ENCODE peak calls at places on chromosomes 16 and 17, in eight cellular contexts. S is PC-3, H is GM23338, C is hepatocyte, F is GM23248, B is mammary epithelial cell, G is GM12878, N is K562. K is an unnamed sample.

GRCh38 chr16:57023541-57024249 is 34.3 kb downstream of the NLRC5 start:
- DNase-seq in S (no peak), H (no peak), C (no peak), F (no peak), B (no peak), G (no peak), N (no peak), K (no peak)

GRCh38 chr16:66905633-66906539 is 12.8 kb downstream of the CDH16 start:
- DNase-seq in S (no peak), H (peak; percentile 63), C (peak; percentile 90), F (no peak), B (peak; percentile 34), G (no peak), N (peak; percentile 92), K (no peak)

GRCh38 chr17:9926150-9926804 is 21.2 kb upstream of the RCVRN start:
- DNase-seq in S (peak; percentile 8), H (no peak), C (no peak), F (no peak), B (peak; percentile 3), G (no peak), N (no peak), K (no peak)

GRCh38 chr16:66484453-66485213 is 57.5 kb downstream of the BEAN1 start:
- DNase-seq in S (no peak), H (no peak), C (no peak), F (no peak), B (no peak), G (no peak), N (no peak), K (no peak)

GRCh38 chr16:5979905-5980550 is 882.4 kb upstream of the EEF2KMT start:
- DNase-seq in S (no peak), H (peak; percentile 6), C (no peak), F (no peak), B (no peak), G (no peak), N (no peak), K (no peak)

GRCh38 chr17:74369221-74369620 is 1.9 kb downstream of the GPR142 start:
- DNase-seq in S (no peak), H (peak; percentile 66), C (no peak), F (no peak), B (no peak), G (no peak), N (no peak), K (no peak)

GRCh38 chr17:6061290-6061689 is 8.9 kb upstream of the WSCD1 start:
- DNase-seq in S (peak; percentile 88), H (no peak), C (peak; percentile 70), F (peak; percentile 49), B (peak; percentile 81), G (no peak), N (no peak), K (no peak)

GRCh38 chr16:85437161-85438052 is 175.7 kb upstream of the GSE1 start:
- DNase-seq in S (no peak), H (peak; percentile 90), C (peak; percentile 83), F (peak; percentile 40), B (no peak), G (no peak), N (peak; percentile 86), K (no peak)

GRCh38 chr17:33127706-33128105 is 136.1 kb downstream of the SPACA3 start:
- DNase-seq in S (peak; percentile 71), H (no peak), C (no peak), F (peak; percentile 9), B (peak; percentile 92), G (no peak), N (no peak), K (no peak)

GRCh38 chr16:57500578-57501111 is 14.4 kb upstream of the DOK4 start:
- DNase-seq in S (no peak), H (no peak), C (peak; percentile 61), F (no peak), B (no peak), G (no peak), N (no peak), K (no peak)

GRCh38 chr16:48353565-48354163 is 31.5 kb downstream of the SIAH1 start:
- DNase-seq in S (peak; percentile 69), H (peak; percentile 95), C (peak; percentile 80), F (peak; percentile 89), B (peak; percentile 58), G (peak; percentile 37), N (peak; percentile 74), K (peak; percentile 58)

GRCh38 chr16:48576927-48577326 is 33.1 kb downstream of the N4BP1 start:
- DNase-seq in S (peak; percentile 55), H (no peak), C (no peak), F (peak; percentile 50), B (peak; percentile 78), G (no peak), N (no peak), K (peak; percentile 6)

GRCh38 chr17:59791603-59792457 is 84.4 kb downstream of the VMP1 start:
- DNase-seq in S (no peak), H (no peak), C (no peak), F (peak; percentile 59), B (no peak), G (no peak), N (no peak), K (peak; percentile 39)

GRCh38 chr17:45877467-45877866 is 16.9 kb upstream of the MAPT start:
- DNase-seq in S (no peak), H (no peak), C (no peak), F (no peak), B (no peak), G (no peak), N (no peak), K (no peak)

GRCh38 chr16:4852221-4852872 is 5.1 kb downstream of the UBN1 start:
- DNase-seq in S (peak; percentile 56), H (no peak), C (no peak), F (peak; percentile 73), B (peak; percentile 48), G (no peak), N (peak; percentile 51), K (peak; percentile 40)

GRCh38 chr17:7213895-7214299 is 5.7 kb downstream of the DLG4 start:
- DNase-seq in S (peak; percentile 49), H (peak; percentile 100), C (peak; percentile 92), F (peak; percentile 86), B (peak; percentile 75), G (no peak), N (peak; percentile 66), K (peak; percentile 83)

GRCh38 chr16:85350146-85350728 is 238.0 kb upstream of the CIBAR2 start:
- DNase-seq in S (no peak), H (no peak), C (no peak), F (no peak), B (no peak), G (no peak), N (no peak), K (no peak)

GRCh38 chr17:70609566-70609965 is 440.2 kb downstream of the KCNJ2 start:
- DNase-seq in S (no peak), H (no peak), C (no peak), F (no peak), B (no peak), G (no peak), N (no peak), K (no peak)

GRCh38 chr16:11706180-11706742 is 36.4 kb downstream of the TXNDC11 start:
- DNase-seq in S (no peak), H (no peak), C (no peak), F (peak; percentile 27), B (no peak), G (no peak), N (peak; percentile 49), K (no peak)

GRCh38 chr17:75626496-75627038 is 6.7 kb upstream of the SMIM5 start:
- DNase-seq in S (no peak), H (no peak), C (no peak), F (no peak), B (no peak), G (no peak), N (no peak), K (no peak)

GRCh38 chr16:66740010-66740409 is 11.4 kb downstream of the DYNC1LI2 start:
- DNase-seq in S (peak; percentile 42), H (peak; percentile 75), C (peak; percentile 41), F (peak; percentile 62), B (peak; percentile 23), G (no peak), N (peak; percentile 56), K (no peak)

DNA sequence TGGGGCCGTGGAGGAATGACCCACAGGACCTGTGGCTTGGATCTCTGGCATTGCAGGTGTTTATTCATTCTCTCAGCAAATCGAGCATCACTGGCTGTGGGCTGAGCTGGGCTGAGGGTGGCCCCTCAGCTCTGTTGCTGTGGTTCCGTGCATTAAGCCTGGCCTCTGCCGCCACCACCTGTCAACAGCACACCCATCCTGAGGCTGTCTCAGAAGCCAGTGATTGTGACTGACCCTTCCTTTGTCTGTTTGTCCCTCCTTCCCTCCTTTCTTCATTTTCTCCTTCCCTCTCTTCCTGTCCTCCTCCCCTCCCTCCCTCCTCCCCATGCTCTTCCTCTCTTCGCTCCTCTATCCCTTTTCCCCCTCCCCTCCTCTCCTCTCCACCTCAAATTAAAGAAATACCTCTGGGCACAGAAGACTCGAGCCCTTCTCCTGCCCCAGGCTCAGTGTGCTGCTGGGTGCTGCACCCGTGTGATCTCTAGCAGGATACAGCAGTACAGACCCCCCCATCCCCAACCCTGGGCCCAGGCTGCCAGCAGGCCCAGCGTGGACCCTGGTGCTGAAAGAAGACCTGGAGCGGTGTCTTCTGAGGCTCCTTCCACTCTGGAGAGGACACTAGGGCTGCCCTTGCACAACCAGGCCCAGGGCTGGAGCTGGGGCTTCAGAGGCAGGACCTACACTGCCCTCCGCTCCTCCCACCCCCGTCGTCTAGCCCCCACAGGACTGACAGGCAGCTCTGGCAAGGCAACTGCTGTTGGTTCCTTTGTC is 75.9 kb downstream of the PLD6 start:
- DNase-seq in S (no peak), H (no peak), C (no peak), F (no peak), B (no peak), G (no peak), N (no peak), K (no peak)
- H3K27ac ChIP-seq in S (no peak overlapping the region), H (no peak overlapping the region), C (no peak overlapping the region), F (no peak overlapping the region), B (no peak overlapping the region), G (no peak overlapping the region), N (no peak overlapping the region), K (no peak overlapping the region)

DNA sequence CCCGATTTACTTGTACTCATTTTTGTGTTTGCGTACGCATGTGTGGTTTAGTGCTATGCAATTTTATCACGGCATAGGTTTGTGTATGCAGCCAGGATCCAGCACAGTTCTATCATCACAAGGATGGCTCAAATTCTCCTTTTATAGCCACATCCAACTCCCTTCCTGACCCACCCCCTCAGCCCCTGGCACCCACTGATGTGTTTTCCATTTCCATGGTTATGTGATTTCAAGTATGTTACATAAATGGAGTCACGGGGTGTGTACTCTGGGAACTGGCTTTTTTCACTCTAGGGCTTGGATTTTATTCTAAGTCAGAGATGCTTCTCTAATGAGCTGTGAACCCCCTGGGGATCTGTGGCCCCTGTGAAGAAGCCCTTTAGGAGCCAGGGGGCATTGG is 16.8 kb downstream of the IL4R start:
- DNase-seq in S (no peak), H (no peak), C (peak; percentile 52), F (peak; percentile 96), B (peak; percentile 41), G (no peak), N (no peak), K (peak; percentile 40)
- H3K79me2 ChIP-seq in S (peaks cover 82% of the 10 kb centered on the region), H (peaks cover 18% of the 10 kb centered on the region), C (peaks cover 46% of the 10 kb centered on the region), F (peaks cover 77% of the 10 kb centered on the region), B (peaks cover 94% of the 10 kb centered on the region), G (peaks cover 22% of the 10 kb centered on the region), N (no peaks in the 10 kb centered on the region), K (peaks cover 90% of the 10 kb centered on the region)

GRCh38 chr17:35808962-35809854 is at the start of gene TAF15:
- DNase-seq in S (peak; percentile 94), H (peak; percentile 98), C (peak; percentile 99), F (peak; percentile 99), B (peak; percentile 98), G (peak; percentile 97), N (peak; percentile 96), K (peak; percentile 95)
- H3K27ac ChIP-seq in S (peak within 1 kb of the TSS; percentile 88), H (peak within 1 kb of the TSS; percentile 89), C (peak within 1 kb of the TSS; percentile 93), F (peak within 1 kb of the TSS; percentile 92), B (peak within 1 kb of the TSS; percentile 88), G (peak within 1 kb of the TSS; percentile 94), N (peak within 1 kb of the TSS; percentile 99), K (peak within 1 kb of the TSS; percentile 98)

GRCh38 chr16:87468550-87468949 is 24.3 kb downstream of the ZCCHC14 start:
- DNase-seq in S (no peak), H (no peak), C (no peak), F (no peak), B (no peak), G (no peak), N (no peak), K (no peak)
- H3K79me2 ChIP-seq in S (peaks cover 73% of the 10 kb centered on the region), H (peaks cover 97% of the 10 kb centered on the region), C (peaks cover 83% of the 10 kb centered on the region), F (peaks cover 85% of the 10 kb centered on the region), B (peaks cover 66% of the 10 kb centered on the region), G (no peaks in the 10 kb centered on the region), N (peaks cover 11% of the 10 kb centered on the region), K (peaks cover 50% of the 10 kb centered on the region)